ENCODE peak calls at places on chromosomes 11 and 22, in five cellular contexts. U, Y, Z, Q and V are unnamed samples.

GRCh38 chr11:1084561-1085439 is 10.1 kb downstream of the MUC2 start:
- DNase-seq in Y (no peak), Z (no peak), Q (no peak), U (no peak), V (no peak)

GRCh38 chr11:335779-336665 is 15.4 kb upstream of the IFITM3 start:
- DNase-seq in Q (no peak), U (no peak), Y (no peak), Z (no peak), V (peak; percentile 43)

GRCh38 chr11:125313271-125314222 is 149.0 kb downstream of the PKNOX2 start:
- DNase-seq in Z (no peak), Y (no peak), Q (no peak), U (peak; percentile 48), V (no peak)

GRCh38 chr11:58788355-58789023 is 56.0 kb downstream of the GLYATL2 start:
- DNase-seq in Y (peak; percentile 76), U (peak; percentile 78), Z (peak; percentile 91), Q (peak; percentile 82), V (peak; percentile 66)

GRCh38 chr22:17446704-17447103 is 77.4 kb downstream of the CECR2 start:
- DNase-seq in Z (no peak), U (no peak), Y (no peak), Q (peak; percentile 44), V (no peak)

GRCh38 chr11:123702137-123702536 is 39.3 kb downstream of the ZNF202 start:
- DNase-seq in Y (no peak), U (no peak), Z (no peak), Q (no peak), V (no peak)

GRCh38 chr22:35732116-35732515 is 14.4 kb downstream of the APOL5 start:
- DNase-seq in Y (no peak), Q (no peak), U (no peak), Z (no peak), V (no peak)

GRCh38 chr11:34335801-34336200 is 22.0 kb downstream of the ABTB2 start:
- DNase-seq in U (no peak), Q (no peak), Z (no peak), Y (no peak), V (no peak)

GRCh38 chr11:94131363-94132115 is 2.9 kb downstream of the PANX1 start:
- DNase-seq in U (peak; percentile 43), Z (no peak), Q (no peak), Y (no peak), V (no peak)

GRCh38 chr11:15692739-15693138 is 578.0 kb downstream of the INSC start:
- DNase-seq in U (no peak), Y (no peak), Z (no peak), Q (no peak), V (no peak)

GRCh38 chr11:33534575-33534974 is 166.1 kb downstream of the C11orf91 start:
- DNase-seq in Y (no peak), Z (peak; percentile 63), Q (no peak), U (no peak), V (no peak)

GRCh38 chr11:73292481-73292880 is 15.6 kb upstream of the ARHGEF17 start:
- DNase-seq in Q (no peak), Z (no peak), Y (no peak), U (peak; percentile 53), V (no peak)

GRCh38 chr11:132898676-132899075 is 633.6 kb downstream of the OPCML start:
- DNase-seq in Z (no peak), Q (no peak), Y (no peak), U (no peak), V (no peak)
- H3K9me2 ChIP-seq in Z (no peaks in the 10 kb centered on the region), Q (no peaks in the 10 kb centered on the region), Y (no peaks in the 10 kb centered on the region), U (no peaks in the 10 kb centered on the region), V (no peaks in the 10 kb centered on the region)

GRCh38 chr11:132898021-132898420 is 634.3 kb downstream of the OPCML start:
- DNase-seq in Q (no peak), Z (no peak), Y (no peak), U (no peak), V (no peak)
- H3K9me2 ChIP-seq in Q (no peaks in the 10 kb centered on the region), Z (no peaks in the 10 kb centered on the region), Y (no peaks in the 10 kb centered on the region), U (no peaks in the 10 kb centered on the region), V (no peaks in the 10 kb centered on the region)

DNA sequence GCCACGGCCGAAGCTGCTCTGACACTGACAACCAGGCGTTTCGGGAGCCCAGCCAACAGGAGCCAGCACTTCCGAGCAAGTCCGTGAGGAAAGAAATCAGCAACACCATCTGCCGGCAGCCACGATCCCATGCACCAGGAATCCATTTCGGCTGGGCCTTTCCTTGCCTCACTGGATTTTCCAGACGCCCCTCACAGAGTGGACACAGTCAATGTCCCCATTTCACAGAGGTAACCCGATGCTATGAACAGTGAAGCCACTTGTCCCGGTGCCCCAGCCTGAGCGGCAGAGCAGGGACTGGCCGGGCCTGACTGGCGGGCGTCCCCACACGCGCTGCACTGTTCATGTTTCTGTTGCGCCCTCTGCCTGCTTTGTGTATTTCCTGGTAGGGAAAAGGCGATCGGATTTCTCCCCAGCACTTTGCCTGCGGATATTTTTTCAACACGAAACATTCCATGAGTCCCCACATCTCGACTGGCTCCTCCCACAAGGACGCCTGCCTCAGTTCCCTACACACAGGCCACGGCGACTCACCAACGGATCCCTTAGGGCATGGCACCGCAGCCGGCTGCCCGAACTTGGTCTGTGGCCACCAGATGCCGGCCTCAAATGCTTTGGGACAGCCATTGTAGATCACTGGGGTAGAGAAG is 55.3 kb downstream of the TRMU start:
- DNase-seq in Q (no peak), Z (peak; percentile 63), Y (no peak), U (peak; percentile 92), V (no peak)
- H3K9me2 ChIP-seq in Q (no peaks in the 10 kb centered on the region), Z (no peaks in the 10 kb centered on the region), Y (no peaks in the 10 kb centered on the region), U (no peaks in the 10 kb centered on the region), V (no peaks in the 10 kb centered on the region)

GRCh38 chr11:19766206-19766605 is 53.6 kb downstream of the NAV2 start:
- DNase-seq in Q (no peak), Z (no peak), Y (no peak), U (peak; percentile 48), V (no peak)

GRCh38 chr11:19768197-19768596 is 55.6 kb downstream of the NAV2 start:
- DNase-seq in Q (no peak), Z (no peak), Y (no peak), U (no peak), V (no peak)

GRCh38 chr11:19768815-19769214 is 56.2 kb downstream of the NAV2 start:
- DNase-seq in Y (no peak), U (no peak), Z (no peak), Q (no peak), V (no peak)

GRCh38 chr11:19766810-19767209 is 54.2 kb downstream of the NAV2 start:
- DNase-seq in Y (no peak), Q (no peak), Z (peak; percentile 39), U (peak; percentile 61), V (no peak)

DNA sequence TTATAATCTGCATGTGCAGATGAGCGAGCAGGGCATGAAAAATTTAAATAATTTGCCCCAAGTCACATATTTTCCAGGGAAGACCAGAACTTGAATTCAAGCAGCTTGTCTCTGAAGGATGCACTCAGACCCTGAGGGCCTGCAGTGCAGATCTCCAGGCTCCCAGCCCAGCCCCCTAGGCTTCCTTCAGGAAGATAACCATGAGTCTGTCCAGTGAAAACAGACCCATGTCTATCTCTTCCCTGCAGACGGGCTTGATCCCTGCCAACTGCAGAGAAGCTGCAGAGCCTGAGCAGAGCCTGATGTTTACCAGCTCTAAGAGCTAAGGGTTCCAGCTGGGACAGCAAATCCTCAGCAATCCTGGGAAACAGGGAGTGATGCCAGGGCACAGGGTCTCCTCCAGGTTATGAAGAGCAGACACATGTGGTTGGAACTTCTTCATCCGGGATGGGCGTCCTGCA is 55.1 kb downstream of the NAV2 start:
- DNase-seq in Z (no peak), U (no peak), Q (no peak), Y (no peak), V (no peak)
- H3K9me2 ChIP-seq in Z (no peaks in the 10 kb centered on the region), U (no peaks in the 10 kb centered on the region), Q (no peaks in the 10 kb centered on the region), Y (no peaks in the 10 kb centered on the region), V (no peaks in the 10 kb centered on the region)

GRCh38 chr22:45804319-45804985 is 132.8 kb downstream of the ATXN10 start:
- DNase-seq in U (peak; percentile 14), Q (no peak), Z (no peak), Y (no peak), V (no peak)

GRCh38 chr22:45807156-45807915 is 135.7 kb downstream of the ATXN10 start:
- DNase-seq in Y (no peak), Q (no peak), U (peak; percentile 21), Z (peak; percentile 55), V (no peak)

GRCh38 chr22:45804986-45805325 is 133.3 kb downstream of the ATXN10 start:
- DNase-seq in Y (no peak), Z (peak; percentile 92), U (peak; percentile 96), Q (no peak), V (no peak)

GRCh38 chr22:45802074-45802473 is 130.4 kb downstream of the ATXN10 start:
- DNase-seq in Q (no peak), Y (no peak), Z (no peak), U (no peak), V (no peak)

DNA sequence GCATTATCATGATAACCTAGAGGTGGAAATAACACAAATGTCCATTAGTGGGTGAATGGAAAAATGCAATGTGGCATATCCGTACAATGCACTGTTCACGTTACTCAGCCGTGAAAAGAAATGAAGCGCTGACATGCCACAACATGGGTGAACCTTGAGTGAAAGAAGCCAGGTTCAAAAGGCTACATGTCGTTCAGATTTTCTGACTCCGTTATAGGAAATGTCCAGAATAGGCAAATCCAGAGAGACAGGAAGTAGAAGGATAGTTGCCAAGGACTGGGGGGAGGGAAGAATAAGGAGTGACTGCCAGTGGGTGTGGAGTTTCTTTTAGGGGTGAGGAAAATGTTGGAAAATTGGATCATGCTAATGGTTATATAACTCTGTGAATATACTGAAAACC is 133.8 kb downstream of the ATXN10 start:
- DNase-seq in Z (peak; percentile 11), Y (no peak), U (peak; percentile 58), Q (no peak), V (no peak)
- H3K9me2 ChIP-seq in Z (no peaks in the 10 kb centered on the region), Y (no peaks in the 10 kb centered on the region), U (no peaks in the 10 kb centered on the region), Q (no peaks in the 10 kb centered on the region), V (no peaks in the 10 kb centered on the region)

GRCh38 chr11:65821107-65821506 is 12.7 kb upstream of the SNX32 start:
- DNase-seq in Z (no peak), Y (no peak), Q (peak; percentile 31), U (no peak), V (no peak)

GRCh38 chr11:65814131-65814959 is 19.4 kb upstream of the SNX32 start:
- DNase-seq in Z (no peak), Q (peak; percentile 41), U (peak; percentile 21), Y (no peak), V (no peak)

GRCh38 chr11:65814960-65815565 is 18.7 kb upstream of the SNX32 start:
- DNase-seq in Z (no peak), Q (peak; percentile 9), Y (no peak), U (no peak), V (no peak)

GRCh38 chr11:65817815-65818680 is 15.7 kb upstream of the SNX32 start:
- DNase-seq in Y (peak; percentile 88), Q (peak; percentile 97), U (peak; percentile 90), Z (peak; percentile 94), V (peak; percentile 91)

DNA sequence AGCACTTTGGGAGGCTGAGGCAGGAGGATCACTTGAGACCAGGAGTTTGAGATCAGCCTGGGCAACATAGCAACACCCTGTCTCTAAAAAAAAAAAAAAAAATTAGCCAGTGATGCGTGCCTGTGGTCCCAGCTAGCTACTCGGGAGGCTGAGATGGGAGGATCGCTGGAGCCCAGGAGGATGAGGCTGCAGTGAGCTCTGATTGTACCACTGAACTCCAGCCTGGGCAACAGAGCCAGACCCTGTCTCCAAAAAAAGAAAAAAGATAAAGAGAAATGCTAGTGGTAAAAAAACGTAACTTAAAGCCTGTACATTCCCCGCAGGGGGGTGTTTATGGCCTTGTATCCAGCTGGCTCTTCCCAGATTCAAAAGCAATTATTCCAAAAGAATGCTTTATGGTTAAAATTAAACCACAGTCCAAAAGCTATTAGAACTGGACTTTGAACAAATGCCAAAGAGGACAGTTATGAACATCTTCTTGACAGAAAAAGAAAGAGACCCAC is 16.4 kb upstream of the SNX32 start:
- DNase-seq in Y (no peak), U (no peak), Z (no peak), Q (no peak), V (no peak)
- H3K9me2 ChIP-seq in Y (no peaks in the 10 kb centered on the region), U (no peaks in the 10 kb centered on the region), Z (no peaks in the 10 kb centered on the region), Q (no peaks in the 10 kb centered on the region), V (no peaks in the 10 kb centered on the region)